ENCODE peak calls at places on chromosomes 11 and 22, in nine cellular contexts. One of them, this sample, is unnamed.

GRCh38 chr22:27715078-27715477 is 86.5 kb downstream of the MN1 start:
- DNase-seq in PC-9: no peak
- DNase-seq in stromal cell of bone marrow: no peak
- DNase-seq in fibroblast of pulmonary artery: no peak
- DNase-seq in effector memory CD8-positive, alpha-beta T cell: no peak
- DNase-seq in stimulated activated CD4-positive, alpha-beta T cell treated with anti-CD3 and anti-CD28 coated beads, Interleukin-15, amount 100 ng/mL, for 24 hours: no peak
- DNase-seq in epithelial cell of prostate: no peak
- DNase-seq in tibial nerve: no peak
- DNase-seq in tibial artery: no peak
- DNase-seq in this sample: no peak

GRCh38 chr22:45933503-45934167 is 43.3 kb downstream of the WNT7B start:
- DNase-seq in PC-9: no peak
- DNase-seq in stromal cell of bone marrow: no peak
- DNase-seq in fibroblast of pulmonary artery: no peak
- DNase-seq in effector memory CD8-positive, alpha-beta T cell: no peak
- DNase-seq in stimulated activated CD4-positive, alpha-beta T cell treated with anti-CD3 and anti-CD28 coated beads, Interleukin-15, amount 100 ng/mL, for 24 hours: no peak
- DNase-seq in epithelial cell of prostate: no peak
- DNase-seq in tibial nerve: no peak
- DNase-seq in tibial artery: no peak
- DNase-seq in this sample: no peak

GRCh38 chr11:22084564-22084963 is 108.3 kb upstream of the ANO5 start:
- DNase-seq in PC-9: no peak
- DNase-seq in stromal cell of bone marrow: no peak
- DNase-seq in fibroblast of pulmonary artery: no peak
- DNase-seq in effector memory CD8-positive, alpha-beta T cell: no peak
- DNase-seq in stimulated activated CD4-positive, alpha-beta T cell treated with anti-CD3 and anti-CD28 coated beads, Interleukin-15, amount 100 ng/mL, for 24 hours: no peak
- DNase-seq in epithelial cell of prostate: no peak
- DNase-seq in tibial nerve: no peak
- DNase-seq in tibial artery: no peak
- DNase-seq in this sample: no peak

GRCh38 chr22:48750826-48751440 is 1076.7 kb downstream of the BRD1 start:
- DNase-seq in PC-9: no peak
- DNase-seq in stromal cell of bone marrow: no peak
- DNase-seq in fibroblast of pulmonary artery: no peak
- DNase-seq in effector memory CD8-positive, alpha-beta T cell: no peak
- DNase-seq in stimulated activated CD4-positive, alpha-beta T cell treated with anti-CD3 and anti-CD28 coated beads, Interleukin-15, amount 100 ng/mL, for 24 hours: no peak
- DNase-seq in epithelial cell of prostate: no peak
- DNase-seq in tibial nerve: no peak
- DNase-seq in tibial artery: peak; percentile 7
- DNase-seq in this sample: no peak

GRCh38 chr22:40322061-40322460 is 24.2 kb upstream of the ADSL start:
- DNase-seq in PC-9: no peak
- DNase-seq in stromal cell of bone marrow: no peak
- DNase-seq in fibroblast of pulmonary artery: no peak
- DNase-seq in effector memory CD8-positive, alpha-beta T cell: no peak
- DNase-seq in stimulated activated CD4-positive, alpha-beta T cell treated with anti-CD3 and anti-CD28 coated beads, Interleukin-15, amount 100 ng/mL, for 24 hours: no peak
- DNase-seq in epithelial cell of prostate: no peak
- DNase-seq in tibial nerve: no peak
- DNase-seq in tibial artery: no peak
- DNase-seq in this sample: no peak

GRCh38 chr11:82906236-82906635 is 4.7 kb downstream of the DDIAS start:
- DNase-seq in PC-9: no peak
- DNase-seq in stromal cell of bone marrow: peak; percentile 22
- DNase-seq in fibroblast of pulmonary artery: peak; percentile 54
- DNase-seq in effector memory CD8-positive, alpha-beta T cell: no peak
- DNase-seq in stimulated activated CD4-positive, alpha-beta T cell treated with anti-CD3 and anti-CD28 coated beads, Interleukin-15, amount 100 ng/mL, for 24 hours: no peak
- DNase-seq in epithelial cell of prostate: no peak
- DNase-seq in tibial nerve: no peak
- DNase-seq in tibial artery: no peak
- DNase-seq in this sample: no peak

GRCh38 chr11:79200398-79201070 is 240.3 kb downstream of the TENM4 start:
- DNase-seq in PC-9: no peak
- DNase-seq in stromal cell of bone marrow: no peak
- DNase-seq in fibroblast of pulmonary artery: no peak
- DNase-seq in effector memory CD8-positive, alpha-beta T cell: no peak
- DNase-seq in stimulated activated CD4-positive, alpha-beta T cell treated with anti-CD3 and anti-CD28 coated beads, Interleukin-15, amount 100 ng/mL, for 24 hours: no peak
- DNase-seq in epithelial cell of prostate: no peak
- DNase-seq in tibial nerve: no peak
- DNase-seq in tibial artery: no peak
- DNase-seq in this sample: no peak

GRCh38 chr11:57742087-57742452 is 779 bp downstream of the SELENOH start:
- DNase-seq in PC-9: no peak
- DNase-seq in stromal cell of bone marrow: no peak
- DNase-seq in fibroblast of pulmonary artery: no peak
- DNase-seq in effector memory CD8-positive, alpha-beta T cell: no peak
- DNase-seq in stimulated activated CD4-positive, alpha-beta T cell treated with anti-CD3 and anti-CD28 coated beads, Interleukin-15, amount 100 ng/mL, for 24 hours: peak; percentile 31
- DNase-seq in epithelial cell of prostate: no peak
- DNase-seq in tibial nerve: no peak
- DNase-seq in tibial artery: no peak
- DNase-seq in this sample: no peak

GRCh38 chr22:17946691-17947367 is 77.5 kb downstream of the MICAL3 start:
- DNase-seq in PC-9: no peak
- DNase-seq in stromal cell of bone marrow: no peak
- DNase-seq in fibroblast of pulmonary artery: no peak
- DNase-seq in effector memory CD8-positive, alpha-beta T cell: no peak
- DNase-seq in stimulated activated CD4-positive, alpha-beta T cell treated with anti-CD3 and anti-CD28 coated beads, Interleukin-15, amount 100 ng/mL, for 24 hours: no peak
- DNase-seq in epithelial cell of prostate: no peak
- DNase-seq in tibial nerve: no peak
- DNase-seq in tibial artery: no peak
- DNase-seq in this sample: no peak

GRCh38 chr22:37060801-37061610 is 9.5 kb downstream of the KCTD17 start:
- DNase-seq in PC-9: no peak
- DNase-seq in stromal cell of bone marrow: no peak
- DNase-seq in fibroblast of pulmonary artery: no peak
- DNase-seq in effector memory CD8-positive, alpha-beta T cell: no peak
- DNase-seq in stimulated activated CD4-positive, alpha-beta T cell treated with anti-CD3 and anti-CD28 coated beads, Interleukin-15, amount 100 ng/mL, for 24 hours: peak; percentile 79
- DNase-seq in epithelial cell of prostate: no peak
- DNase-seq in tibial nerve: no peak
- DNase-seq in tibial artery: no peak
- DNase-seq in this sample: no peak

GRCh38 chr22:19877626-19878339 is 23.1 kb upstream of the GNB1L start:
- DNase-seq in PC-9: no peak
- DNase-seq in stromal cell of bone marrow: no peak
- DNase-seq in fibroblast of pulmonary artery: no peak
- DNase-seq in effector memory CD8-positive, alpha-beta T cell: no peak
- DNase-seq in stimulated activated CD4-positive, alpha-beta T cell treated with anti-CD3 and anti-CD28 coated beads, Interleukin-15, amount 100 ng/mL, for 24 hours: no peak
- DNase-seq in epithelial cell of prostate: no peak
- DNase-seq in tibial nerve: no peak
- DNase-seq in tibial artery: peak; percentile 12
- DNase-seq in this sample: peak; percentile 14

GRCh38 chr11:45931739-45932138 is 9.3 kb downstream of the LARGE2 start:
- DNase-seq in PC-9: no peak
- DNase-seq in stromal cell of bone marrow: no peak
- DNase-seq in fibroblast of pulmonary artery: no peak
- DNase-seq in effector memory CD8-positive, alpha-beta T cell: no peak
- DNase-seq in stimulated activated CD4-positive, alpha-beta T cell treated with anti-CD3 and anti-CD28 coated beads, Interleukin-15, amount 100 ng/mL, for 24 hours: no peak
- DNase-seq in epithelial cell of prostate: no peak
- DNase-seq in tibial nerve: no peak
- DNase-seq in tibial artery: no peak
- DNase-seq in this sample: no peak

GRCh38 chr22:27336151-27337090 is 465.1 kb downstream of the MN1 start:
- DNase-seq in PC-9: no peak
- DNase-seq in stromal cell of bone marrow: no peak
- DNase-seq in fibroblast of pulmonary artery: no peak
- DNase-seq in effector memory CD8-positive, alpha-beta T cell: no peak
- DNase-seq in stimulated activated CD4-positive, alpha-beta T cell treated with anti-CD3 and anti-CD28 coated beads, Interleukin-15, amount 100 ng/mL, for 24 hours: no peak
- DNase-seq in epithelial cell of prostate: peak; percentile 93
- DNase-seq in tibial nerve: no peak
- DNase-seq in tibial artery: no peak
- DNase-seq in this sample: no peak

GRCh38 chr11:35723493-35724284 is 61.1 kb downstream of the TRIM44 start:
- DNase-seq in PC-9: no peak
- DNase-seq in stromal cell of bone marrow: no peak
- DNase-seq in fibroblast of pulmonary artery: peak; percentile 21
- DNase-seq in effector memory CD8-positive, alpha-beta T cell: no peak
- DNase-seq in stimulated activated CD4-positive, alpha-beta T cell treated with anti-CD3 and anti-CD28 coated beads, Interleukin-15, amount 100 ng/mL, for 24 hours: no peak
- DNase-seq in epithelial cell of prostate: peak; percentile 8
- DNase-seq in tibial nerve: no peak
- DNase-seq in tibial artery: no peak
- DNase-seq in this sample: no peak

GRCh38 chr11:45225277-45225676 is 60.9 kb downstream of the SYT13 start:
- DNase-seq in PC-9: no peak
- DNase-seq in stromal cell of bone marrow: no peak
- DNase-seq in fibroblast of pulmonary artery: no peak
- DNase-seq in effector memory CD8-positive, alpha-beta T cell: no peak
- DNase-seq in stimulated activated CD4-positive, alpha-beta T cell treated with anti-CD3 and anti-CD28 coated beads, Interleukin-15, amount 100 ng/mL, for 24 hours: no peak
- DNase-seq in epithelial cell of prostate: no peak
- DNase-seq in tibial nerve: no peak
- DNase-seq in tibial artery: no peak
- DNase-seq in this sample: no peak

GRCh38 chr11:8917157-8917820 is 6.3 kb downstream of the AKIP1 start:
- DNase-seq in PC-9: peak; percentile 47
- DNase-seq in stromal cell of bone marrow: no peak
- DNase-seq in fibroblast of pulmonary artery: peak; percentile 91
- DNase-seq in effector memory CD8-positive, alpha-beta T cell: no peak
- DNase-seq in stimulated activated CD4-positive, alpha-beta T cell treated with anti-CD3 and anti-CD28 coated beads, Interleukin-15, amount 100 ng/mL, for 24 hours: no peak
- DNase-seq in epithelial cell of prostate: no peak
- DNase-seq in tibial nerve: peak; percentile 40
- DNase-seq in tibial artery: no peak
- DNase-seq in this sample: no peak

GRCh38 chr11:113632981-113633380 is 73.1 kb downstream of the TMPRSS5 start:
- DNase-seq in PC-9: no peak
- DNase-seq in stromal cell of bone marrow: peak; percentile 79
- DNase-seq in fibroblast of pulmonary artery: peak; percentile 57
- DNase-seq in effector memory CD8-positive, alpha-beta T cell: no peak
- DNase-seq in stimulated activated CD4-positive, alpha-beta T cell treated with anti-CD3 and anti-CD28 coated beads, Interleukin-15, amount 100 ng/mL, for 24 hours: no peak
- DNase-seq in epithelial cell of prostate: no peak
- DNase-seq in tibial nerve: no peak
- DNase-seq in tibial artery: peak; percentile 27
- DNase-seq in this sample: no peak

GRCh38 chr11:93492464-93493251 is 50.5 kb downstream of the SMCO4 start:
- DNase-seq in PC-9: no peak
- DNase-seq in stromal cell of bone marrow: no peak
- DNase-seq in fibroblast of pulmonary artery: no peak
- DNase-seq in effector memory CD8-positive, alpha-beta T cell: no peak
- DNase-seq in stimulated activated CD4-positive, alpha-beta T cell treated with anti-CD3 and anti-CD28 coated beads, Interleukin-15, amount 100 ng/mL, for 24 hours: no peak
- DNase-seq in epithelial cell of prostate: no peak
- DNase-seq in tibial nerve: no peak
- DNase-seq in tibial artery: no peak
- DNase-seq in this sample: no peak

GRCh38 chr11:130023204-130023603 is 20.6 kb upstream of the PRDM10 start:
- DNase-seq in PC-9: peak; percentile 71
- DNase-seq in stromal cell of bone marrow: no peak
- DNase-seq in fibroblast of pulmonary artery: peak; percentile 59
- DNase-seq in effector memory CD8-positive, alpha-beta T cell: no peak
- DNase-seq in stimulated activated CD4-positive, alpha-beta T cell treated with anti-CD3 and anti-CD28 coated beads, Interleukin-15, amount 100 ng/mL, for 24 hours: no peak
- DNase-seq in epithelial cell of prostate: no peak
- DNase-seq in tibial nerve: no peak
- DNase-seq in tibial artery: no peak
- DNase-seq in this sample: no peak

GRCh38 chr11:16791494-16791961 is 53.1 kb downstream of the C11orf58 start:
- DNase-seq in PC-9: peak; percentile 45
- DNase-seq in stromal cell of bone marrow: peak; percentile 91
- DNase-seq in fibroblast of pulmonary artery: peak; percentile 97
- DNase-seq in effector memory CD8-positive, alpha-beta T cell: no peak
- DNase-seq in stimulated activated CD4-positive, alpha-beta T cell treated with anti-CD3 and anti-CD28 coated beads, Interleukin-15, amount 100 ng/mL, for 24 hours: no peak
- DNase-seq in epithelial cell of prostate: peak; percentile 34
- DNase-seq in tibial nerve: peak; percentile 49
- DNase-seq in tibial artery: peak; percentile 75
- DNase-seq in this sample: no peak

GRCh38 chr22:27654536-27655445 is 146.8 kb downstream of the MN1 start:
- DNase-seq in PC-9: no peak
- DNase-seq in stromal cell of bone marrow: no peak
- DNase-seq in fibroblast of pulmonary artery: no peak
- DNase-seq in effector memory CD8-positive, alpha-beta T cell: no peak
- DNase-seq in stimulated activated CD4-positive, alpha-beta T cell treated with anti-CD3 and anti-CD28 coated beads, Interleukin-15, amount 100 ng/mL, for 24 hours: no peak
- DNase-seq in epithelial cell of prostate: no peak
- DNase-seq in tibial nerve: no peak
- DNase-seq in tibial artery: no peak
- DNase-seq in this sample: no peak

This sample was measured in omental fat pad.